ENCODE peak calls at places on chromosomes 16 and 17, in four cellular contexts. G is hippocampal formation, M is A549, V is activated gamma-delta T cell. F is an unnamed sample.

GRCh38 chr17:7834554-7834890 is 505 bp downstream of the KDM6B start:
- DNase-seq in G (no peak), M (peak), V (peak), F (no peak)

GRCh38 chr17:70190959-70191805 is 21.9 kb downstream of the KCNJ2 start:
- DNase-seq in G (no peak), M (no peak), V (no peak), F (no peak)

GRCh38 chr17:55458287-55458900 is 36.8 kb upstream of the MMD start:
- DNase-seq in G (no peak), M (no peak), V (no peak), F (no peak)

GRCh38 chr17:14297161-14297851 is 3.6 kb upstream of the HS3ST3B1 start:
- DNase-seq in G (no peak), M (peak), V (peak), F (peak)

GRCh38 chr16:68563631-68564366 is 24.7 kb downstream of the ZFP90 start:
- DNase-seq in G (no peak), M (no peak), V (no peak), F (no peak)

GRCh38 chr17:57585341-57586098 is 159.6 kb downstream of the CCDC182 start:
- DNase-seq in G (no peak), M (no peak), V (no peak), F (no peak)

GRCh38 chr17:11638700-11639265 is 40.5 kb downstream of the DNAH9 start:
- DNase-seq in G (no peak), M (no peak), V (no peak), F (no peak)

GRCh38 chr16:87160218-87160617 is 157.0 kb downstream of the C16orf95 start:
- DNase-seq in G (no peak), M (no peak), V (no peak), F (no peak)

GRCh38 chr17:8894673-8895578 is 27.5 kb upstream of the PIK3R6 start:
- DNase-seq in G (peak), M (peak), V (no peak), F (no peak)